ENCODE peak calls at places on chromosomes 2 and 18, in five cellular contexts. N is GM12864, M is hepatocyte, Y is dorsolateral prefrontal cortex, B is GM13976. Q is an unnamed sample.

GRCh38 chr2:641501-642430 is 35.4 kb downstream of the TMEM18 start:
- DNase-seq in Y (peak; percentile 6), N (no peak), B (no peak), M (no peak), Q (no peak)

GRCh38 chr18:37270046-37270665 is 295.4 kb downstream of the CELF4 start:
- DNase-seq in M (peak; percentile 84), B (no peak), N (no peak), Y (no peak), Q (no peak)

GRCh38 chr18:28175930-28176673 is 828 bp downstream of the CDH2 start:
- DNase-seq in N (no peak), Y (no peak), B (peak; percentile 27), M (peak; percentile 36), Q (peak; percentile 12)

GRCh38 chr2:53500181-53500580 is 267.4 kb upstream of the CHAC2 start:
- DNase-seq in Y (no peak), N (no peak), M (no peak), B (no peak), Q (no peak)

GRCh38 chr2:11752906-11753305 is 6.5 kb downstream of the LPIN1 start:
- DNase-seq in M (no peak), N (no peak), B (no peak), Y (no peak), Q (no peak)

GRCh38 chr2:127615511-127616166 is 30.3 kb upstream of the GPR17 start:
- DNase-seq in Y (peak; percentile 6), M (peak; percentile 2), N (no peak), B (no peak), Q (no peak)

GRCh38 chr2:134232868-134233732 is 20.8 kb upstream of the MGAT5 start:
- DNase-seq in M (no peak), N (no peak), B (no peak), Y (no peak), Q (no peak)

GRCh38 chr2:45170976-45171514 is 161.8 kb upstream of the SIX2 start:
- DNase-seq in B (no peak), M (no peak), Y (no peak), N (no peak), Q (no peak)

GRCh38 chr2:73267008-73267407 is 17.3 kb downstream of the FBXO41 start:
- DNase-seq in Y (no peak), N (no peak), B (no peak), M (no peak), Q (no peak)

GRCh38 chr2:73266061-73266891 is 18.0 kb downstream of the FBXO41 start:
- DNase-seq in M (no peak), N (no peak), Y (no peak), B (peak; percentile 17), Q (no peak)

GRCh38 chr2:73269686-73270465 is 14.4 kb downstream of the FBXO41 start:
- DNase-seq in B (peak; percentile 20), N (no peak), Y (no peak), M (no peak), Q (no peak)

GRCh38 chr2:73268368-73268830 is 15.9 kb downstream of the FBXO41 start:
- DNase-seq in Y (no peak), N (no peak), B (peak; percentile 31), M (no peak), Q (no peak)

DNA sequence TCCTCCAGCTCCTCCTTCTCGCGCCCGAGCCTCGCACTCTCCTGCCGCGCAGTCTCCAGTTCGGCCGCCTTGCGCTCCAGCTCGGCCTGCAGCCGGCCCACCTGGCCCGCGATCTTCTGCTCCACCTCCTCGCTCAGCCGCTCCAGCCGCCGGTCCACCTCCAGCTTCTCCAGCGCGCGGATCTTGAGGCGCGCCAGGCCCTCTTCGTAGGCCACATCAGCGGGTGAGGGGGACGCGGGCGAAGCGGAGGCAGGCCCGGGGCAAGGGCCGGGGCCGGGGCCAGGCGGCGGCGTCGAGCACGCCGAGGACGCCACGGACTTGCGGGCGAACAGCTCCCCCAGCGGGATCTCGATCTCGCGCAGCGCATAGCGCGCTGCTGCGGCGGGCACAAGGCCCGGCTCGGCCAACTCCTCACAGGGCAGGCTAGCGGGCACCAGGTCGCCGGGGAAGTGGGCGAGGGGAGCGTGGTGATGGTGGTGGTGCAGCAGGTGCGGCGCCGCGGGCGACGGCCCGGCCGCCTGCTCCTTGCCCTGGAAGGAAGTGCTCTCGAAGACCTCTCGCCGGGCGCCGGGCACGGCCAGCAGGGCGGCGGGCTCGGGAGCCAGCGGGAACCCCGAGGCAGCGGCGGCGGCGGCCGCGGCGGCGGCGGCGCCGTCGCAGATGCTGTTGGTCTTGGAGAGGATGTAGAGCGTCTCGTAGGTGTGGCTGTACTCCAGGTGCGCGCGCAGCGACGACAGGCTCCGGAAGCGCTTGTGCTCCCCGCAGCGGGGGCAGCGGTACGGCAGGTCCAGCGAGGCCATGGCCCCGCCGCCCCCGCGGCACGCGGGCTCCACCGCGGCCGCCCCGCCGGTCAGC is 15.2 kb downstream of the FBXO41 start:
- DNase-seq in Y (no peak), B (peak; percentile 91), M (peak; percentile 82), N (no peak), Q (peak; percentile 91)
- TF ChIP-seq CTCF in Y (no peak), B (peak; percentile 8), M (peak; percentile 40), N (no peak), Q (no peak)

GRCh38 chr2:95019572-95019971 is 5.9 kb upstream of the MAL start:
- DNase-seq in M (no peak), Y (no peak), B (no peak), N (no peak), Q (no peak)
- TF ChIP-seq CTCF in M (no peak), Y (no peak), B (no peak), N (no peak), Q (no peak)

DNA sequence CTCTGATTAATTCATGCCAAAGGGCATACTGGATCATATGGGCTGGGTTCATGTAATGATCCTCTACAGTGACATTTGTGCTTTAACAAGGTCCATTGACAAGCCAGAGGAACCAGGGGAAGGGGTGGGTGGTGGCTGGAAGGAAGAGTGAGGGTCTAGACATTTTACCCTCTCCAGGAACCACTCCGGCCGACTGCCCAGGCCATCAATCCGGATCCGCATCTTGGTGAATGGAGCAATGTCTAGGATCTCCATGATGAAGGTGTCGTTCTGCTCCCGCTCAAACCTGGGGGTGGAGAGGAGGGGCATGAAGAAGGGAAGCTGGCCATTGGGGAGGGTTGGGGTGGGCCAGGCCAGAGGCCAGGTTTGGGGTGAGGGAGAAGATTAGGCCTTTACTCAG is 147.5 kb downstream of the LOXHD1 start:
- DNase-seq in N (no peak), M (no peak), Y (no peak), B (no peak), Q (no peak)
- TF ChIP-seq CTCF in N (no peak), M (no peak), Y (no peak), B (no peak), Q (no peak)

GRCh38 chr2:79855264-79856006 is 342.6 kb downstream of the CTNNA2 start:
- DNase-seq in Y (peak; percentile 61), N (no peak), M (peak; percentile 48), B (no peak), Q (no peak)
- TF ChIP-seq CTCF in Y (peak; percentile 53), N (no peak), M (peak; percentile 43), B (no peak), Q (no peak)

DNA sequence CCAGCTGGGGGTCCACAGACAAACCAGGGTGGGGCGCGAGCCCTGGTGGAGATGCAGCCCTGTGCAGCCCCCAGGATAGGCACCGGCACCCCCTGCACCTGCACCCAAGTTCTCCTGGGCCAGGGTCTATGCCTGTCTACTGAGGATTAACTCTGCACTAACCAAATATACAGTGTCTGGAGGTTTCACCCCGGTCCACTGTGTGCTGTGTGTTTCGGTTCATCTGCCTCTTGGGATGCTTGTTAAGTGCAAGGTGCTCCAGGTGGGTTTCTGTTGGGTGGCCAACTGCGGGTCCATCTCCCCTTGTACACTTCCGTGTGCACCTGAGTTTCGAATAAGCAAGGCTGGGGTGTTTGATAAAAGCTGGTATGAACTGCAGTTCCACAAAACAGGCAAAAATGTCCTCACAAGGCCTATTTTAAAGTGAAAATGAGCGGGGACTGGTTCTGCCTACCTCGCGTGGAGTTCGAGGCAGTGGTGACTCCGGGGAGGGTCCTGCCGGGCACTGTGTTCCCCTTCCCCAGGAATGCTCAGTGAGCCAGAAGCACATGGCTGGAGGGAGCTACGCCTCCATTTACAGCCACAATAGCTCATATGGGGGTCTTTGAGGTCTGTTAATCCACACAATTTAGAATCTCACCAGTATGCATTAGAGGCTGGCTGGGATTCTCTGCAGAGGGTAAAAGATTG is 70.7 kb downstream of the EDAR start:
- DNase-seq in Y (peak; percentile 11), M (no peak), N (no peak), B (no peak), Q (no peak)
- TF ChIP-seq CTCF in Y (no peak), M (no peak), N (no peak), B (no peak), Q (no peak)

DNA sequence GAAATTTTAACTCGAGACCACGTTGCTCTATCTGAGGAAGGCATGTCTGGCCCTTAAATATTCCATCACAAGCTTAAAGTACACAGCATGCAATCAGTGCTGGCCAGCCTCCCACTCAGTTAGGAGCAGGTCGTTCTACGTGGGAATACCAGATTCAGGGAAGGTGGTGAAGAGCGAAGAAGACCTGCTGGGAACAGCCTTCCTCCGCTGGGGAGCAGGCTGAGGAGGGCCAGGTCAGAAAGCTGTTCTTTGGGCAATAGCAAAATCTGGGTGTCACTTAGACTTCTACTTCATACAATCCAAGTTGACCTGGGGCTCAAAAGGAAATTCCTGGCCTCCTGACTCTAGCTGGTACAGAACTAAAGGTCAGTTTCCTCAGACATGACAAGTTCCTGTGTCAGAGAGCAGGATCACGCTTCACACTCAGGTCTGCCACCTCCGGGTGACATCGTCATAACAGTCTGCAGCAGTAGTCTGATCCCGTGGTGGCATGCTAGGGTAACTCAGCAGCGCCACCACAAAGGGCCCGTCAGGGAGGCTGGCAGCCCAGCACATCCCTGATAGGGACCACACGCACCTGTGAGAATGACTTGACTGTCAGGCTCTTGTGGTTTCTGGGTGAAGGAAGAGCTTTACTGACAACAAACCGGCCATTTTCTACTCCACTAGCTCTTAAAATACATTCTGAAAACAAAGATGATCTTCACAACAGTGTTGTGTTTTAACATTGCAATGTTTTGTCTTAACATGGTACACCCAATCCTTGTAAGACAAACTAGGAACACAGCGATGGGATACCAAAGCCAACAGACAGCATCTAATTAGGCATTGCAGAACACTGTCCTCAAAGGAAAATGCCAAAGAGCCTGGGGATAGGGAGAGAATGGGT is 35.2 kb upstream of the NAPG start:
- DNase-seq in N (peak; percentile 52), B (peak; percentile 64), M (peak; percentile 64), Y (peak; percentile 62), Q (peak; percentile 70)
- TF ChIP-seq CTCF in N (peak; percentile 79), B (peak; percentile 66), M (peak; percentile 28), Y (peak; percentile 31), Q (peak; percentile 41)

DNA sequence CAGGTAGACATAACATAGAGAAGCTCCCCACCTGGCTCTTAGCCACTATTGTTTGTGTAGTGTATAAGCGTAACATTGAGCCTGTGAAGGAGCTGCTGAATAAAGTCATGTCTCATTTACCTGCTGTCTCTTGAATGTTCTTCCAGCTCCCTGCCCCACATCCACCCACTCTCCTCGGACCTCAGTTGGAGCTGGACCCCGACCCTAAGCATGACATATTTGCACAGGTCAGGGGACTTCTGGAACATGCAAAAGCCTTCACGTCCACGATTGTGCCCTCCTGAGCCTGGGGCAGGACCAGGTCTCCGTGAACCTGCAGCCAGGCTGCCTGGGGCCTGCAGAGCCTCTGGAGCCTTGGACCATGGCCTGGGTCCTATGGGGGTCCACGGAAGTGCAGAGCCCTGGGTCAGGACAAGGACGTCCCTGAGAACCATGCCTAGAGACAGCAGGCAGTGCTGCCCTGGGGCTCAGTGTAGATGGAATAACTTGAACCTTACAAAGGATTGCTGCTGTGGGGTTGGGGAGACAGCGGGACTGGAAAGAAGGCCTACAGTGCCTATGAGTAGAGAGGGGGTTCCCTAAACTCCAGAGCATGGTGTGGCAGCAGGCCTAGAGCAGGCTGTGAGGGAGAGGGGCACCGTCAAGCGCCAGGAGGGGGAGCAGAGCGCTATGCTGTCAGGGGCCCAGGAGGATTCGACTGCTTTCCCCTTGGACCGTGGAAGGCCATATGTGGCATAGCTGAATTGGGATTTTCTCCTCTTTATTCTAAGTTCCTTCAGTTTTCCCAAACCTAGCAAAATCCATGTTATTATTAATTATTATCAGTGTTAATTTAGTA is 99.9 kb upstream of the ZNF236 start:
- DNase-seq in B (no peak), N (no peak), Y (no peak), M (no peak), Q (no peak)
- TF ChIP-seq CTCF in B (no peak), N (no peak), Y (no peak), M (no peak), Q (no peak)